ENCODE peak calls at places on chromosomes 7 and 10, in eight cellular contexts. M, P, I, A, Y, H, J and U are unnamed samples.

GRCh38 chr10:99466632-99467031 is 36.2 kb upstream of the GOT1 start:
- DNase-seq in A (no peak), I (no peak), J (no peak), M (no peak), H (no peak), P (no peak), Y (peak), U (no peak)

GRCh38 chr7:106629521-106629920 is 31.4 kb downstream of the CCDC71L start:
- DNase-seq in Y (peak), P (no peak), J (no peak), M (no peak), I (no peak), H (peak), A (no peak), U (no peak)

GRCh38 chr7:122622682-122623081 is 76.2 kb downstream of the RNF133 start:
- DNase-seq in J (no peak), Y (no peak), P (no peak), A (no peak), M (no peak), H (no peak), I (peak), U (no peak)

GRCh38 chr10:84012831-84013458 is 126.4 kb upstream of the GHITM start:
- DNase-seq in J (no peak), A (no peak), H (no peak), M (no peak), I (no peak), Y (no peak), P (no peak), U (no peak)

GRCh38 chr7:4261038-4261960 is 420.8 kb upstream of the FOXK1 start:
- DNase-seq in Y (no peak), I (no peak), H (no peak), M (no peak), A (no peak), P (peak), J (no peak), U (no peak)

GRCh38 chr10:117545141-117546019 is 2.8 kb downstream of the EMX2 start:
- DNase-seq in Y (no peak), H (no peak), P (no peak), M (no peak), A (no peak), J (no peak), I (no peak), U (no peak)

GRCh38 chr7:4836206-4836661 is 25.6 kb downstream of the PAPOLB start:
- DNase-seq in A (no peak), P (no peak), I (no peak), H (no peak), Y (no peak), J (no peak), M (no peak), U (no peak)

GRCh38 chr7:29854257-29854938 is 48.1 kb downstream of the WIPF3 start:
- DNase-seq in I (no peak), Y (peak), A (no peak), M (no peak), P (peak), H (no peak), J (no peak), U (no peak)

GRCh38 chr10:43102063-43102828 is 25.4 kb downstream of the RET start:
- DNase-seq in Y (no peak), H (no peak), P (no peak), J (no peak), A (no peak), M (no peak), I (no peak), U (no peak)

GRCh38 chr7:22255834-22256233 is 101.1 kb downstream of the RAPGEF5 start:
- DNase-seq in I (no peak), P (peak), M (no peak), Y (no peak), A (no peak), J (no peak), H (no peak), U (no peak)

GRCh38 chr7:77839919-77840318 is 41.3 kb downstream of the PHTF2 start:
- DNase-seq in H (no peak), Y (no peak), P (no peak), M (no peak), A (no peak), J (no peak), I (no peak), U (no peak)

GRCh38 chr7:30232366-30232765 is 52.0 kb upstream of the ZNRF2 start:
- DNase-seq in I (peak), P (no peak), H (no peak), J (no peak), A (no peak), M (no peak), Y (no peak), U (no peak)

GRCh38 chr7:91007371-91007770 is 256.9 kb upstream of the FZD1 start:
- DNase-seq in Y (no peak), A (no peak), J (no peak), I (no peak), P (no peak), M (no peak), H (no peak), U (no peak)

GRCh38 chr10:34181545-34182300 is 633.4 kb downstream of the PARD3 start:
- DNase-seq in A (no peak), J (no peak), P (no peak), H (no peak), M (no peak), Y (peak), I (peak), U (no peak)

GRCh38 chr7:100865971-100866720 is 1.0 kb upstream of the TRIP6 start:
- DNase-seq in H (no peak), Y (no peak), I (no peak), P (no peak), J (no peak), A (peak), M (peak), U (no peak)

GRCh38 chr7:12653127-12653917 is 34.1 kb upstream of the ARL4A start:
- DNase-seq in Y (peak), M (no peak), H (no peak), A (no peak), J (no peak), P (no peak), I (no peak), U (no peak)

GRCh38 chr7:131431289-131431688 is 103.6 kb downstream of the MKLN1 start:
- DNase-seq in H (no peak), M (no peak), I (no peak), A (no peak), P (peak), J (no peak), Y (peak), U (peak)

GRCh38 chr10:78777466-78778256 is 291.1 kb upstream of the ZMIZ1 start:
- DNase-seq in M (peak), H (no peak), I (no peak), Y (no peak), J (no peak), A (peak), P (no peak), U (no peak)

GRCh38 chr7:79361214-79361613 is 92.3 kb downstream of the MAGI2 start:
- DNase-seq in A (no peak), M (no peak), H (no peak), I (peak), P (no peak), Y (no peak), J (no peak), U (no peak)

GRCh38 chr10:86520871-86521619 is 547 bp downstream of the WAPL start:
- DNase-seq in P (peak), H (peak), J (no peak), A (peak), I (peak), M (peak), Y (peak), U (no peak)

GRCh38 chr7:32204361-32205018 is 134.3 kb upstream of the PDE1C start:
- DNase-seq in I (peak), H (peak), J (no peak), Y (peak), M (peak), P (peak), A (peak), U (peak)

GRCh38 chr10:74882427-74882826 is 56.0 kb downstream of the KAT6B start:
- DNase-seq in I (no peak), P (no peak), Y (peak), A (no peak), M (no peak), H (no peak), J (no peak), U (no peak)

GRCh38 chr7:22718200-22718711 is 8.7 kb upstream of the IL6 start:
- DNase-seq in Y (peak), A (peak), M (no peak), I (no peak), J (no peak), P (no peak), H (peak), U (no peak)

GRCh38 chr7:90242369-90243168 is 2.4 kb upstream of the CFAP69 start:
- DNase-seq in J (no peak), A (no peak), M (no peak), H (no peak), I (no peak), P (no peak), Y (no peak), U (no peak)

GRCh38 chr7:4169505-4169904 is 512.6 kb upstream of the FOXK1 start:
- DNase-seq in I (no peak), A (peak), M (no peak), Y (no peak), H (no peak), J (no peak), P (no peak), U (peak)

GRCh38 chr10:34918896-34919295 is 103.8 kb upstream of the PARD3 start:
- DNase-seq in P (peak), Y (no peak), M (no peak), I (peak), A (no peak), H (no peak), J (no peak), U (no peak)

GRCh38 chr10:20970044-20970443 is 72.9 kb upstream of the NEBL start:
- DNase-seq in A (peak), P (no peak), J (no peak), I (no peak), Y (peak), M (no peak), H (no peak), U (no peak)

GRCh38 chr7:98993024-98993897 is 114.9 kb downstream of the TRRAP start:
- DNase-seq in M (no peak), P (no peak), A (no peak), Y (no peak), H (no peak), I (no peak), J (no peak), U (no peak)